ENCODE peak calls at places on chromosomes 4 and X, in seven cellular contexts. U, N, W, I, J, E and K are unnamed samples.

GRCh38 chrX:65407157-65407626 is 127.4 kb downstream of the LAS1L start:
- DNase-seq in I (no peak), N (no peak), U (peak; percentile 0), E (no peak), J (no peak), W (no peak), K (peak; percentile 1)

GRCh38 chr4:74314944-74315343 is 6.7 kb downstream of the EPGN start:
- DNase-seq in E (no peak), I (no peak), N (no peak), W (no peak), U (no peak), J (no peak), K (no peak)

GRCh38 chr4:112938461-112939058 is 110.9 kb upstream of the ANK2 start:
- DNase-seq in W (no peak), J (no peak), E (peak; percentile 38), N (no peak), U (peak; percentile 19), I (peak; percentile 54), K (no peak)

GRCh38 chrX:137915466-137915865 is 349.5 kb downstream of the ZIC3 start:
- DNase-seq in I (no peak), E (no peak), U (no peak), N (no peak), J (no peak), W (no peak), K (no peak)

GRCh38 chr4:169397762-169398161 is 127.0 kb upstream of the SH3RF1 start:
- DNase-seq in U (no peak), N (no peak), E (no peak), W (no peak), I (no peak), J (no peak), K (no peak)

GRCh38 chr4:102180080-102180479 is 165.2 kb downstream of the SLC39A8 start:
- DNase-seq in E (peak; percentile 33), J (no peak), I (no peak), N (no peak), U (no peak), W (no peak), K (no peak)

GRCh38 chr4:170109586-170110289 is 20.0 kb upstream of the AADAT start:
- DNase-seq in N (peak; percentile 57), U (no peak), W (no peak), J (no peak), I (no peak), E (no peak), K (no peak)

GRCh38 chr4:47451657-47452056 is 11.8 kb downstream of the COMMD8 start:
- DNase-seq in E (no peak), I (no peak), W (no peak), U (no peak), N (no peak), J (no peak), K (no peak)

GRCh38 chrX:108090474-108091265 is 672 bp downstream of the PSMD10 start:
- DNase-seq in U (peak; percentile 8), J (no peak), I (no peak), N (no peak), E (no peak), W (no peak), K (no peak)

GRCh38 chr4:17535906-17536305 is 20.9 kb downstream of the CLRN2 start:
- DNase-seq in N (no peak), J (no peak), I (no peak), W (no peak), U (no peak), E (no peak), K (no peak)

GRCh38 chr4:85028910-85029309 is 62.4 kb upstream of the WDFY3 start:
- DNase-seq in U (no peak), N (no peak), I (no peak), W (no peak), J (no peak), E (no peak), K (no peak)

GRCh38 chrX:1874899-1875298 is 260.0 kb downstream of the ASMT start:
- DNase-seq in J (no peak), W (no peak), E (no peak), I (no peak), N (no peak), U (no peak), K (no peak)

GRCh38 chrX:72021975-72022374 is 109.7 kb downstream of the RTL5 start:
- DNase-seq in I (no peak), W (no peak), U (no peak), J (no peak), N (peak; percentile 73), E (no peak), K (no peak)

GRCh38 chr4:112234952-112235609 is 3.5 kb downstream of the AP1AR start:
- DNase-seq in E (peak; percentile 48), N (peak; percentile 82), J (no peak), I (peak; percentile 43), U (peak; percentile 68), W (no peak), K (no peak)

GRCh38 chr4:187077749-187078148 is 354.1 kb upstream of the FAT1 start:
- DNase-seq in E (no peak), U (no peak), J (no peak), N (peak; percentile 57), W (no peak), I (no peak), K (no peak)

GRCh38 chr4:137749466-137749865 is 217.2 kb upstream of the PCDH18 start:
- DNase-seq in W (no peak), E (no peak), I (no peak), N (no peak), J (no peak), U (no peak), K (no peak)

GRCh38 chr4:8580321-8581093 is at the start of gene GPR78:
- DNase-seq in U (peak; percentile 93), N (peak; percentile 98), I (peak; percentile 92), W (peak; percentile 68), E (peak; percentile 82), J (peak; percentile 70), K (no peak)

GRCh38 chrX:147853701-147854100 is 58.0 kb upstream of the FMR1 start:
- DNase-seq in I (no peak), U (no peak), J (no peak), E (no peak), N (peak; percentile 64), W (no peak), K (no peak)

GRCh38 chr4:41204400-41204978 is 9.9 kb downstream of the APBB2 start:
- DNase-seq in I (no peak), N (no peak), U (no peak), J (peak; percentile 61), E (no peak), W (peak; percentile 62), K (no peak)

GRCh38 chr4:79597266-79597665 is 189.2 kb upstream of the GK2 start:
- DNase-seq in N (no peak), W (no peak), E (no peak), U (no peak), J (no peak), I (no peak), K (no peak)

GRCh38 chr4:128362760-128363159 is 75.1 kb upstream of the PGRMC2 start:
- DNase-seq in W (no peak), N (no peak), U (no peak), J (no peak), I (no peak), E (no peak), K (no peak)

GRCh38 chrX:17613979-17614572 is 123.2 kb upstream of the SCML1 start:
- DNase-seq in J (no peak), U (peak; percentile 37), E (no peak), W (peak; percentile 39), I (no peak), N (no peak), K (no peak)

GRCh38 chr4:174526731-174527130 is 4.4 kb upstream of the HPGD start:
- DNase-seq in W (no peak), N (no peak), E (no peak), U (no peak), J (no peak), I (no peak), K (no peak)

GRCh38 chr4:13523105-13523477 is 21.2 kb downstream of the NKX3-2 start:
- DNase-seq in N (no peak), U (no peak), I (no peak), W (no peak), E (no peak), J (no peak), K (no peak)

GRCh38 chr4:121669163-121669550 is 27.6 kb downstream of the ANXA5 start:
- DNase-seq in J (no peak), I (no peak), E (no peak), W (no peak), U (no peak), N (no peak), K (no peak)

GRCh38 chr4:4284827-4285618 is 4.9 kb downstream of the LYAR start:
- DNase-seq in U (peak; percentile 9), J (no peak), E (no peak), N (no peak), W (no peak), I (no peak), K (no peak)

GRCh38 chr4:1027916-1028240 is 16.5 kb downstream of the FGFRL1 start:
- DNase-seq in E (no peak), W (no peak), U (peak; percentile 43), N (no peak), J (no peak), I (no peak), K (no peak)
- H3K27ac ChIP-seq in E (no peak overlapping the region), W (no peak overlapping the region), U (no peak overlapping the region), N (no peak overlapping the region), J (no peak overlapping the region), I (no peak overlapping the region), K (no peak overlapping the region)

GRCh38 chrX:9341305-9342201 is 123.3 kb upstream of the TBL1X start:
- DNase-seq in N (no peak), W (peak; percentile 37), I (peak; percentile 3), U (peak; percentile 48), J (peak; percentile 82), E (peak; percentile 63), K (peak; percentile 68)
- H3K4me3 ChIP-seq in N (no peak overlapping the region), W (peak overlapping the region; percentile 19), I (no peak overlapping the region), U (no peak overlapping the region), J (peak overlapping the region; percentile 42), E (no peak overlapping the region), K (peak overlapping the region; percentile 62)

DNA sequence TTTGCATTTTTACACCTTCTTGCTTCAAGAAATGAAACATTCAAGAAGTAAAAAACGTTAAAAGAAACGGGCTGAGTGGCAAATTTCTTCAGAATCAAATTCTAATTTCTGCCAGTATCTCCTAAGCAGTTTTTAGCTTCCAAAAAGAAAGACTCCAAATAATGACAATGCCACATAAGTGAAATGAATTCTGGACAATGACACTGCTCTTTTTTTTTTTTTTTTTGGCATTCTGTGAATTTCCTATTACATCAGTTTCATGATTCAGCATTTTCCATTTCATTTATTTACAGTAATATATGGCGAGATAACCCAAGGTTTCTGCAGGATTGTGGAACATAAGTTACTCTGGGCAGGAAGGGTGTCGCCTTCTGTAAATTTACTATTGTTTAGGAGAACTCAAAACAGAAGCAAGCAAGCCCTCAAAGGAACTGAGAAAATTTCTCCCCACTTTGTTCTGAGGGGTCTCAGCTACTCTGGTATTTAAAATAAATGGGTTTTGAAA is 1.3 kb downstream of the SEL1L3 start:
- DNase-seq in J (no peak), W (no peak), E (no peak), I (no peak), U (no peak), N (no peak), K (no peak)
- H3K4me1 ChIP-seq in J (peaks cover 13% of the 10 kb centered on the region), W (peaks cover 29% of the 10 kb centered on the region), E (peaks cover 14% of the 10 kb centered on the region), I (peaks cover 16% of the 10 kb centered on the region), U (peaks cover 13% of the 10 kb centered on the region), N (no peaks in the 10 kb centered on the region), K (peaks cover 32% of the 10 kb centered on the region)

GRCh38 chr4:188918787-188919186 is 779.5 kb downstream of the TRIML1 start:
- DNase-seq in N (no peak), U (no peak), J (no peak), E (no peak), I (no peak), W (no peak), K (no peak)
- H3K27ac ChIP-seq in N (no peak overlapping the region), U (no peak overlapping the region), J (no peak overlapping the region), E (no peak overlapping the region), I (no peak overlapping the region), W (no peak overlapping the region), K (no peak overlapping the region)